ENCODE peak calls at places on chromosomes 4 and X, in seven cellular contexts. K is IMR-90, F is H1, B is mesendoderm, N is H9, W is mesenchymal stem cell, E is neuronal stem cell. Z is an unnamed sample.

GRCh38 chr4:20219526-20219925 is 32.2 kb upstream of the SLIT2 start:
- DNase-seq in N (no peak), B (no peak), F (no peak), E (no peak), W (no peak), K (no peak), Z (no peak)

GRCh38 chrX:133953785-133954355 is 31.5 kb downstream of the GPC3 start:
- DNase-seq in W (no peak), K (no peak), F (no peak), N (no peak), B (no peak), E (no peak), Z (no peak)

GRCh38 chrX:115650916-115651315 is 89.9 kb downstream of the PLS3 start:
- DNase-seq in N (peak; percentile 71), E (peak; percentile 18), K (peak; percentile 47), F (peak; percentile 50), B (peak; percentile 67), W (peak; percentile 53), Z (peak; percentile 58)

GRCh38 chr4:23241408-23241807 is 548.7 kb downstream of the GBA3 start:
- DNase-seq in E (no peak), F (no peak), B (no peak), N (no peak), K (no peak), W (no peak), Z (no peak)

GRCh38 chrX:148135738-148136137 is 154.6 kb downstream of the FMR1NB start:
- DNase-seq in W (no peak), K (no peak), F (no peak), B (no peak), E (no peak), N (no peak), Z (no peak)

GRCh38 chrX:124208675-124209074 is 123.8 kb upstream of the TEX13D start:
- DNase-seq in E (no peak), K (no peak), B (no peak), N (no peak), W (no peak), F (no peak), Z (no peak)

GRCh38 chr4:52588771-52589591 is 70.1 kb downstream of the USP46 start:
- DNase-seq in F (no peak), N (no peak), B (peak; percentile 62), E (no peak), K (peak; percentile 97), W (peak; percentile 100), Z (no peak)

GRCh38 chr4:48360966-48361470 is 19.7 kb downstream of the SLAIN2 start:
- DNase-seq in N (no peak), K (no peak), F (no peak), E (no peak), B (no peak), W (no peak), Z (no peak)

GRCh38 chr4:70705146-70705855 is 16.5 kb upstream of the RUFY3 start:
- DNase-seq in W (peak; percentile 70), F (peak; percentile 80), N (peak; percentile 73), E (peak; percentile 72), K (peak; percentile 46), B (peak; percentile 84), Z (peak; percentile 55)

GRCh38 chrX:142244568-142244967 is 39.5 kb upstream of the MAGEC2 start:
- DNase-seq in N (no peak), K (no peak), B (no peak), F (no peak), W (no peak), E (no peak), Z (no peak)

GRCh38 chrX:142250502-142250901 is 45.4 kb upstream of the MAGEC2 start:
- DNase-seq in F (no peak), W (no peak), E (no peak), B (no peak), K (no peak), N (no peak), Z (no peak)

GRCh38 chrX:142251665-142252064 is 46.6 kb upstream of the MAGEC2 start:
- DNase-seq in N (no peak), F (no peak), W (no peak), K (no peak), B (no peak), E (no peak), Z (peak; percentile 2)

GRCh38 chrX:142251202-142251601 is 46.1 kb upstream of the MAGEC2 start:
- DNase-seq in N (no peak), B (no peak), K (no peak), E (no peak), W (no peak), F (no peak), Z (no peak)

DNA sequence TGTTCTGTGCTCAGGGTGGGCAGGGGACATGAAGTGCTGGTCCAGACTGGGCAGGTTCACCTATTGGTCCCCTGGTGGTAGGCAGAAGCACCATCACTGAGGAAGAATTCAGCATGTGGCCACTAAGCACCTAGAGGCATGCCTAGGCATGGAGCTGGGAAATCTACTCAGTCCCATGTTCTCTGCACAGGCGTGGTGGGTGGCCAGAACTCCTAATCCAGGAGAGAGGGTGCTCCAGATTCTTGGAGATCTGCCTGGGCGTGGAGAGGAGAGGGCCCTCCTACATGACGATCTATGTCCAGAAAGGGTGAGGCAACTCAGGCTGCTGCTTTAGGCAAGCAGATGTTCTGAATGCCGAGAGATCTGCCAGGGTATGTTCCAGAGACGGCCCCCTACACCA is 44.6 kb upstream of the MAGEC2 start:
- DNase-seq in W (no peak), N (no peak), B (no peak), K (no peak), F (no peak), E (no peak), Z (no peak)
- H3K23ac ChIP-seq in W (no peak overlapping the region), N (no peak overlapping the region), B (no peak overlapping the region), K (no peak overlapping the region), F (no peak overlapping the region), E (no peak overlapping the region), Z (no peak overlapping the region)

GRCh38 chrX:113539599-113540356 is 699.1 kb upstream of the AMOT start:
- DNase-seq in B (peak; percentile 45), W (no peak), K (no peak), E (no peak), F (no peak), N (no peak), Z (no peak)
- H2BK5ac ChIP-seq in B (no peak overlapping the region), W (no peak overlapping the region), K (no peak overlapping the region), E (no peak overlapping the region), F (no peak overlapping the region), N (no peak overlapping the region), Z (no peak overlapping the region)

GRCh38 chrX:119235872-119236598 is at the start of gene PGRMC1:
- DNase-seq in E (peak; percentile 73), W (peak; percentile 80), F (peak; percentile 82), K (peak; percentile 64), N (peak; percentile 87), B (peak; percentile 86), Z (peak; percentile 79)
- H3K27me3 ChIP-seq in E (no peaks in the 10 kb centered on the region), W (no peaks in the 10 kb centered on the region), F (no peaks in the 10 kb centered on the region), K (peaks cover 2% of the 10 kb centered on the region), N (no peaks in the 10 kb centered on the region), B (no peaks in the 10 kb centered on the region), Z (no peaks in the 10 kb centered on the region)

GRCh38 chrX:32545100-32545499 is 666.2 kb downstream of the DMD start:
- DNase-seq in N (no peak), F (no peak), B (peak; percentile 61), W (no peak), K (no peak), E (no peak), Z (no peak)
- H3K23ac ChIP-seq in N (no peak overlapping the region), F (no peak overlapping the region), B (no peak overlapping the region), W (no peak overlapping the region), K (no peak overlapping the region), E (no peak overlapping the region), Z (no peak overlapping the region)

DNA sequence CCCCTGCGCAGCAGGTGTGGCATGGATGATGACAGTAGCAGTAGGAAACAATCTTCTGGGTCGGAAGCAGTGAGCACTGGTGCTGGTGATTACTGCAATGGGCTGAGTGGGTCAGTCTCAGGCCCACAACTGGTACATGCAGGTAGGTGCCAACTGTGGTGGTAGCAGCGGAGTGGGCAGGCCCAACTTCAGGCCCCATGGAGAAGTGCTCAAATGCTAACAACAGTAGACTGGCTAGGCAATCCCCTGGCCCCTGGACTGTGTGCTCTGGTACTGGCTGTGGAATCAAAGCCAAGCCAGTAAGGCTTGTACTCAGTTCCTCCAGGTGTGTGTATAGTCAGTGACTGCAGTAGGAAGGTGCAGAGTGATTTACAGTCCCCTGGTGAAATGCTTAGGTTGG is 413.6 kb downstream of the PDGFC start:
- DNase-seq in N (no peak), F (no peak), E (no peak), B (no peak), K (no peak), W (no peak), Z (no peak)
- H2BK5ac ChIP-seq in N (no peak overlapping the region), F (no peak overlapping the region), E (peak overlapping the region; percentile 59), B (no peak overlapping the region), K (no peak overlapping the region), W (no peak overlapping the region), Z (no peak overlapping the region)

DNA sequence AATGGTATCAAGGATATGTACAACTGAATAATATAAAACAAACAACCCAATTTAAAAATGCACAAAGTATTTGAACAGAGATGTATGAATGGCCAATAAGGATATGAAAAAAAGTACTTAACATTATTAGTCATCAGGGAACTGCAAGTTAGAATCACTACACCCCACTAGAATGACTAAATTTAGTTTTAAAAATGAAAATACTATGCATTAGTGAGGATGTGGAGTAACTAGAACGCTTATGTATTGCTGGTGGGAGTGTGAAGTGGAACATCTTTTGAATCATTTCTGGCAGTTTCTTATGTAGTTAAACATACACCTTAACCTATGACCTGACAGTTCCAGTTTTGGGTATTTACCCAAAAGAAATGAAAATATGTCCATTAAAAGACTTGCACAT is 13.0 kb upstream of the SLC16A2 start:
- DNase-seq in N (no peak), W (no peak), F (no peak), K (no peak), E (no peak), B (no peak), Z (no peak)
- H3K27me3 ChIP-seq in N (no peaks in the 10 kb centered on the region), W (no peaks in the 10 kb centered on the region), F (no peaks in the 10 kb centered on the region), K (peaks cover 3% of the 10 kb centered on the region), E (no peaks in the 10 kb centered on the region), B (no peaks in the 10 kb centered on the region), Z (no peaks in the 10 kb centered on the region)

GRCh38 chr4:133149364-133149695 is 236 bp downstream of the PCDH10 start:
- DNase-seq in W (no peak), K (no peak), B (no peak), F (no peak), N (no peak), E (no peak), Z (no peak)
- H3K23ac ChIP-seq in W (no peak overlapping the region), K (no peak overlapping the region), B (no peak overlapping the region), F (no peak overlapping the region), N (no peak overlapping the region), E (no peak overlapping the region), Z (no peak overlapping the region)

DNA sequence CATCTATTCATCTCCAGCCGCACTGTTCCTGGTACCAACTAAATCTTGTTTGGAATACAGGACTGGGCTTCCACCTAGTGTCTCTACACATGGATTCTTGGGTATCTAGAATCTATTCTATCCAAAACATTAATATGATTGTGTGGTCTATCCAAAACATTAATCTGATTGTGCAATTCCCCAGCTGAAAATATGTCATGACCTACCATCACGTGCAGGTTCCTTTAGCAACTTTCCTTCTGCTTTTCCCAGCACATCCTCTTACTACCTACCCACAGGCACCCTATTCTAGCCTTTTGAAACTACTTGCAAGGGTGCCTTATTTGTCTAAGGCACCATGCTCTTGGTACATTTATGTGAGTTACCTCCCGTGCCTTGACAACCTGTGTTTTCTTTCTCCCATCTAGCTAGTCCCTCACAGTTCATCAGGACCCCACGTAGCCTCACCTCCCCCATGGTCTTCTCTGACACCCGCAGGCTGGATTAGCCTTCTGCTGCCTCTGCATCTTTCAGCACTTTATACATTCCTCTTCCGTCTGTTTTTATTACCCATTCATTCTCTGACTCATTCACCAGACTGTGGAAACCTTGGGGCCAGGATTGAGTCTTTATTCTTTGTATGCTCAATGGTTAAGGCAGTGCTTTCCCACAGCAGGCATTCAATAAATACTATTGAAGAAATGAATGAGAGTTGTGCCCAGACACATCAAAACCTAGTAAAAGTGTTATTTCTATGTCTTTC is 88.7 kb upstream of the FAM9B start:
- DNase-seq in E (no peak), N (no peak), B (no peak), W (peak; percentile 33), K (peak; percentile 35), F (no peak), Z (no peak)
- H2BK5ac ChIP-seq in E (no peak overlapping the region), N (no peak overlapping the region), B (no peak overlapping the region), W (no peak overlapping the region), K (no peak overlapping the region), F (no peak overlapping the region), Z (no peak overlapping the region)

Z was measured in trophoblast cell.